ENCODE peak calls at places on chromosomes 7 and 10, in nine cellular contexts. U is pons, C is NCI-H2029, H is NB4, N is right cardiac atrium, L is HCEC 1CT, M is GOT3, W is NCI-H1417, B is glomerular endothelial cell. S is an unnamed sample.

GRCh38 chr7:1693419-1693990 is 23.4 kb downstream of the ELFN1 start:
- DNase-seq in M (no peak), L (no peak), C (no peak), U (no peak), W (peak; percentile 17), B (no peak), N (peak; percentile 57), H (no peak), S (peak; percentile 45)

GRCh38 chr7:68334613-68335303 is 1263.5 kb upstream of the AUTS2 start:
- DNase-seq in H (no peak), C (no peak), N (no peak), U (no peak), L (no peak), W (no peak), M (no peak), B (no peak), S (no peak)

GRCh38 chr7:98119257-98119918 is 12.7 kb downstream of the LMTK2 start:
- DNase-seq in B (no peak), H (no peak), W (no peak), M (no peak), L (peak; percentile 76), C (no peak), U (no peak), N (no peak), S (peak; percentile 38)

GRCh38 chr7:24715661-24716479 is 41.4 kb downstream of the GSDME start:
- DNase-seq in C (no peak), M (no peak), N (no peak), U (peak; percentile 46), W (no peak), B (no peak), H (peak; percentile 67), L (peak; percentile 17), S (peak; percentile 33)

GRCh38 chr7:45092100-45092930 is 3.5 kb upstream of the NACAD start:
- DNase-seq in N (no peak), W (no peak), U (no peak), M (no peak), C (no peak), H (no peak), B (no peak), L (no peak), S (peak; percentile 24)

GRCh38 chr10:96697026-96697425 is 23.3 kb downstream of the PIK3AP1 start:
- DNase-seq in C (no peak), H (no peak), W (no peak), B (no peak), M (no peak), U (no peak), L (no peak), N (no peak), S (no peak)

GRCh38 chr7:157837561-157837960 is 500.8 kb downstream of the DNAJB6 start:
- DNase-seq in L (no peak), W (no peak), H (no peak), B (no peak), N (no peak), M (no peak), C (no peak), U (no peak), S (no peak)

GRCh38 chr10:78042058-78042751 is 8.5 kb downstream of the RPS24 start:
- DNase-seq in M (no peak), H (no peak), U (no peak), C (no peak), L (peak; percentile 6), B (no peak), N (no peak), W (no peak), S (no peak)

GRCh38 chr10:49571419-49571818 is 32.5 kb upstream of the ERCC6 start:
- DNase-seq in N (no peak), L (peak; percentile 58), M (no peak), B (no peak), C (no peak), H (no peak), W (peak; percentile 17), U (no peak), S (no peak)

GRCh38 chr7:150324366-150324961 is 1.1 kb upstream of the ACTR3C start:
- DNase-seq in U (no peak), W (no peak), L (no peak), H (peak; percentile 21), B (no peak), M (no peak), C (peak; percentile 15), N (no peak), S (peak; percentile 63)

GRCh38 chr7:46291601-46292150 is 370.6 kb upstream of the IGFBP3 start:
- DNase-seq in H (no peak), L (peak; percentile 24), W (no peak), M (no peak), C (no peak), U (no peak), N (no peak), B (no peak), S (no peak)

GRCh38 chr10:122113161-122113944 is 124.4 kb downstream of the TACC2 start:
- DNase-seq in B (no peak), L (peak; percentile 72), N (peak; percentile 90), C (peak; percentile 16), U (no peak), M (peak; percentile 57), H (peak; percentile 62), W (no peak), S (peak; percentile 9)

GRCh38 chr7:155255071-155255470 is 42.6 kb upstream of the INSIG1 start:
- DNase-seq in H (no peak), B (no peak), W (no peak), C (no peak), U (no peak), N (no peak), L (no peak), M (no peak), S (no peak)

GRCh38 chr7:129949292-129950133 is 3.2 kb downstream of the UBE2H start:
- DNase-seq in B (no peak), M (no peak), L (peak; percentile 84), N (no peak), W (no peak), H (peak; percentile 27), C (no peak), U (peak; percentile 66), S (peak; percentile 90)

GRCh38 chr10:5089869-5090268 is 4.3 kb upstream of the AKR1C3 start:
- DNase-seq in H (peak; percentile 38), L (peak; percentile 53), U (no peak), M (no peak), C (peak; percentile 68), B (no peak), W (peak; percentile 53), N (no peak), S (peak; percentile 65)

GRCh38 chr7:938546-939185 is 15.8 kb downstream of the ADAP1 start:
- DNase-seq in U (no peak), L (no peak), M (no peak), H (no peak), B (no peak), C (no peak), W (no peak), N (peak; percentile 36), S (no peak)

GRCh38 chr7:125427676-125428075 is 498.1 kb upstream of the POT1 start:
- DNase-seq in B (no peak), N (no peak), M (no peak), H (no peak), U (no peak), C (no peak), W (no peak), L (no peak), S (peak; percentile 7)

GRCh38 chr7:91126762-91127161 is 137.5 kb upstream of the FZD1 start:
- DNase-seq in U (no peak), L (no peak), M (no peak), H (no peak), W (no peak), B (no peak), C (no peak), N (no peak), S (peak; percentile 63)

GRCh38 chr10:373516-374309 is 238.5 kb downstream of the ZMYND11 start:
- DNase-seq in H (no peak), W (peak; percentile 80), M (no peak), B (no peak), U (no peak), C (no peak), N (no peak), L (peak; percentile 2), S (peak; percentile 92)

GRCh38 chr7:80528689-80529088 is 16.8 kb upstream of the GNAT3 start:
- DNase-seq in M (no peak), C (no peak), H (no peak), L (no peak), N (no peak), B (no peak), U (no peak), W (no peak), S (no peak)

GRCh38 chr10:100481462-100482081 is 18.8 kb downstream of the WNT8B start:
- DNase-seq in W (peak; percentile 73), H (peak; percentile 87), C (peak; percentile 41), N (peak; percentile 90), M (peak; percentile 75), L (peak; percentile 74), B (peak; percentile 82), U (peak; percentile 94), S (peak; percentile 75)

GRCh38 chr10:3873728-3874461 is 88.9 kb upstream of the KLF6 start:
- DNase-seq in L (peak; percentile 61), M (no peak), N (no peak), H (peak; percentile 50), U (peak; percentile 60), W (peak; percentile 4), C (peak; percentile 53), B (no peak), S (peak; percentile 39)